ENCODE peak calls at places on chromosome 15, in seven cellular contexts. X, R, C, B, P, E and M are unnamed samples.

GRCh38 chr15:89088605-89089315 is 504 bp downstream of the ABHD2 start:
- DNase-seq in X (no peak), B (no peak), P (no peak), R (no peak), C (peak), E (no peak), M (no peak)

GRCh38 chr15:81256916-81257315 is 60.2 kb downstream of the IL16 start:
- DNase-seq in X (no peak), C (no peak), B (peak), R (no peak), E (no peak), P (peak), M (no peak)

GRCh38 chr15:28896944-28897343 is 11.2 kb downstream of the APBA2 start:
- DNase-seq in C (no peak), R (no peak), B (peak), E (no peak), X (no peak), P (peak), M (no peak)

GRCh38 chr15:38685686-38686339 is 121.2 kb upstream of the RASGRP1 start:
- DNase-seq in R (no peak), B (no peak), E (no peak), C (no peak), P (no peak), X (no peak), M (peak)

GRCh38 chr15:41473418-41473817 is 20.3 kb upstream of the ITPKA start:
- DNase-seq in X (no peak), R (no peak), E (no peak), B (no peak), P (no peak), C (no peak), M (no peak)

GRCh38 chr15:85289677-85290365 is 90.6 kb upstream of the AKAP13 start:
- DNase-seq in E (peak), C (no peak), X (no peak), P (peak), B (peak), R (peak), M (peak)

GRCh38 chr15:44193651-44194396 is 1.2 kb downstream of the FRMD5 start:
- DNase-seq in R (peak), P (peak), E (no peak), C (no peak), B (peak), X (no peak), M (no peak)

GRCh38 chr15:69973102-69973714 is 124.5 kb downstream of the TLE3 start:
- DNase-seq in E (peak), X (no peak), R (no peak), C (no peak), B (peak), P (peak), M (peak)

GRCh38 chr15:79089331-79089889 is 1.2 kb downstream of the RASGRF1 start:
- DNase-seq in R (no peak), P (no peak), X (no peak), E (no peak), B (no peak), C (no peak), M (no peak)

GRCh38 chr15:100429116-100429728 is 87.4 kb upstream of the ADAMTS17 start:
- DNase-seq in R (no peak), E (no peak), P (no peak), C (no peak), B (no peak), X (no peak), M (no peak)

GRCh38 chr15:41154412-41154811 is 38.3 kb upstream of the INO80 start:
- DNase-seq in E (no peak), R (no peak), B (no peak), P (peak), X (no peak), C (no peak), M (no peak)

GRCh38 chr15:76860201-76860600 is 44.9 kb downstream of the SCAPER start:
- DNase-seq in P (no peak), E (no peak), B (no peak), R (no peak), X (no peak), C (no peak), M (no peak)

GRCh38 chr15:64464271-64465005 is 4.1 kb downstream of the ZNF609 start:
- DNase-seq in P (no peak), B (peak), E (no peak), C (no peak), R (no peak), X (no peak), M (no peak)

GRCh38 chr15:86079491-86080266 is at the start of gene AGBL1:
- DNase-seq in R (no peak), B (no peak), E (no peak), C (no peak), P (no peak), X (no peak), M (no peak)

GRCh38 chr15:69035205-69035917 is 20.9 kb downstream of the NOX5 start:
- DNase-seq in P (no peak), C (no peak), R (no peak), B (no peak), X (no peak), E (peak), M (no peak)

GRCh38 chr15:40306371-40306770 is 1.4 kb downstream of the PLCB2 start:
- DNase-seq in E (no peak), C (no peak), P (no peak), R (no peak), X (no peak), B (no peak), M (no peak)

GRCh38 chr15:93826798-93827197 is 404.6 kb upstream of the MCTP2 start:
- DNase-seq in R (no peak), B (no peak), E (no peak), C (no peak), P (no peak), X (no peak), M (no peak)

GRCh38 chr15:65918936-65919335 is 49.6 kb downstream of the RAB11A start:
- DNase-seq in B (no peak), C (no peak), E (no peak), P (no peak), R (no peak), X (no peak), M (no peak)

GRCh38 chr15:42999201-42999779 is 78.7 kb upstream of the TTBK2 start:
- DNase-seq in R (no peak), P (no peak), X (no peak), C (no peak), B (no peak), E (no peak), M (no peak)

GRCh38 chr15:58513681-58514336 is 82.0 kb downstream of the LIPC start:
- DNase-seq in R (no peak), P (no peak), X (no peak), B (no peak), E (no peak), C (no peak), M (no peak)

GRCh38 chr15:60682615-60683014 is 203.7 kb upstream of the ICE2 start:
- DNase-seq in C (no peak), B (no peak), P (no peak), R (peak), X (no peak), E (no peak), M (no peak)

GRCh38 chr15:37142371-37142770 is 42.0 kb upstream of the MEIS2 start:
- DNase-seq in R (peak), X (no peak), P (no peak), E (no peak), B (no peak), C (no peak), M (no peak)

GRCh38 chr15:57355259-57355658 is 21.0 kb upstream of the CGNL1 start:
- DNase-seq in R (no peak), B (no peak), P (no peak), E (no peak), C (no peak), X (no peak), M (no peak)

GRCh38 chr15:28289694-28290463 is 32.1 kb downstream of the HERC2 start:
- DNase-seq in E (no peak), R (no peak), P (no peak), X (no peak), B (no peak), C (no peak), M (no peak)

GRCh38 chr15:93135459-93135858 is 46.4 kb upstream of the RGMA start:
- DNase-seq in B (no peak), E (no peak), C (no peak), R (no peak), P (no peak), X (no peak), M (no peak)

GRCh38 chr15:41334293-41335120 is 1.8 kb downstream of the NUSAP1 start:
- DNase-seq in P (peak), B (no peak), X (no peak), R (no peak), E (no peak), C (no peak), M (no peak)

GRCh38 chr15:41813426-41813825 is 14.5 kb upstream of the JMJD7 start:
- DNase-seq in B (no peak), C (no peak), R (no peak), E (no peak), P (no peak), X (no peak), M (no peak)

GRCh38 chr15:52134502-52135144 is 22.0 kb upstream of the BCL2L10 start:
- DNase-seq in R (no peak), X (no peak), C (no peak), P (no peak), B (no peak), E (peak), M (no peak)

GRCh38 chr15:49227602-49228001 is 57.6 kb downstream of the GALK2 start:
- DNase-seq in B (no peak), R (no peak), C (no peak), P (no peak), E (no peak), X (no peak), M (peak)

GRCh38 chr15:55343168-55343567 is 24.1 kb downstream of the PIGB start:
- DNase-seq in E (no peak), B (no peak), X (no peak), P (no peak), R (no peak), C (no peak), M (no peak)

GRCh38 chr15:99409097-99409473 is 156.7 kb upstream of the MEF2A start:
- DNase-seq in E (peak), X (no peak), C (no peak), B (peak), R (peak), P (peak), M (no peak)

GRCh38 chr15:51320843-51321242 is 17.6 kb downstream of the CYP19A1 start:
- DNase-seq in C (no peak), P (no peak), R (no peak), B (no peak), X (no peak), E (no peak), M (no peak)

GRCh38 chr15:42338500-42338899 is 20.8 kb upstream of the CAPN3 start:
- DNase-seq in R (no peak), P (no peak), B (no peak), X (no peak), E (no peak), C (no peak), M (no peak)

GRCh38 chr15:81377871-81378270 is 3.9 kb upstream of the TMC3 start:
- DNase-seq in X (no peak), P (no peak), B (no peak), E (no peak), R (no peak), C (no peak), M (no peak)

GRCh38 chr15:101479851-101480612 is 9.5 kb downstream of the PCSK6 start:
- DNase-seq in X (no peak), R (peak), E (no peak), C (no peak), P (no peak), B (no peak), M (no peak)

GRCh38 chr15:66800584-66801235 is 98.7 kb downstream of the SMAD6 start:
- DNase-seq in C (no peak), B (no peak), R (no peak), X (no peak), P (peak), E (no peak), M (no peak)